ENCODE peak calls at places on chromosomes 13 and 19, in nine cellular contexts. H, Q, B, O, U, K, V, I and Z are unnamed samples. For H3K36me3, the result is how much of the 10 kb centered on the place peaks cover.

GRCh38 chr13:97549201-97549600 is 115.2 kb downstream of the RAP2A start:
- DNase-seq in H (no peak), Q (no peak), B (no peak), O (no peak), U (no peak), K (no peak), V (no peak), I (no peak), Z (no peak)

GRCh38 chr19:18999016-18999758 is 34.1 kb downstream of the SUGP2 start:
- DNase-seq in H (no peak), Q (no peak), B (no peak), O (no peak), U (no peak), K (no peak), V (no peak), I (peak), Z (no peak)

GRCh38 chr13:38979891-38980627 is 10.6 kb downstream of the STOML3 start:
- DNase-seq in H (no peak), Q (no peak), B (no peak), O (no peak), U (no peak), K (peak), V (no peak), I (no peak), Z (no peak)

GRCh38 chr19:29845576-29846176 is 33.9 kb downstream of the CCNE1 start:
- DNase-seq in H (no peak), Q (peak), B (no peak), O (peak), U (peak), K (peak), V (no peak), I (peak), Z (peak)

GRCh38 chr19:35987571-35987896 is 7.5 kb upstream of the SDHAF1 start:
- DNase-seq in H (no peak), Q (no peak), B (no peak), O (no peak), U (no peak), K (no peak), V (no peak), I (no peak), Z (no peak)

GRCh38 chr13:52644108-52644507 is 1.9 kb downstream of the HNRNPA1L2 start:
- DNase-seq in H (no peak), Q (no peak), B (no peak), O (no peak), U (no peak), K (no peak), V (no peak), I (peak), Z (no peak)

GRCh38 chr19:38376576-38376975 is 2.2 kb downstream of the PSMD8 start:
- DNase-seq in H (no peak), Q (no peak), B (no peak), O (no peak), U (peak), K (no peak), V (no peak), I (no peak), Z (no peak)

GRCh38 chr19:45253396-45254027 is 2.4 kb downstream of the MARK4 start:
- DNase-seq in H (no peak), Q (no peak), B (no peak), O (no peak), U (no peak), K (no peak), V (no peak), I (peak), Z (peak)

GRCh38 chr19:12841094-12841493 is 2.8 kb downstream of the MAST1 start:
- DNase-seq in H (no peak), Q (no peak), B (no peak), O (no peak), U (no peak), K (peak), V (no peak), I (peak), Z (peak)

GRCh38 chr19:35551091-35551810 is 5.8 kb downstream of the TMEM147 start:
- DNase-seq in H (no peak), Q (no peak), B (no peak), O (no peak), U (no peak), K (no peak), V (no peak), I (no peak), Z (no peak)

GRCh38 chr19:3670796-3671679 is 29.2 kb downstream of the PIP5K1C start:
- DNase-seq in H (no peak), Q (peak), B (peak), O (no peak), U (peak), K (no peak), V (no peak), I (peak), Z (no peak)

GRCh38 chr19:36331353-36332228 is 47.4 kb downstream of the ZFP14 start:
- DNase-seq in H (peak), Q (peak), B (peak), O (peak), U (peak), K (peak), V (peak), I (peak), Z (peak)

GRCh38 chr19:13834308-13834790 is 39.1 kb downstream of the ZSWIM4 start:
- DNase-seq in H (no peak), Q (no peak), B (no peak), O (no peak), U (peak), K (no peak), V (no peak), I (peak), Z (peak)

GRCh38 chr13:35866801-35867200 is 264.4 kb downstream of the DCLK1 start:
- DNase-seq in H (no peak), Q (no peak), B (no peak), O (no peak), U (no peak), K (no peak), V (no peak), I (no peak), Z (no peak)

GRCh38 chr13:34155931-34156607 is 338.1 kb downstream of the RFC3 start:
- DNase-seq in H (no peak), Q (peak), B (no peak), O (peak), U (no peak), K (no peak), V (no peak), I (peak), Z (peak)

GRCh38 chr13:30004204-30004603 is 153.8 kb upstream of the UBL3 start:
- DNase-seq in H (no peak), Q (no peak), B (no peak), O (no peak), U (no peak), K (no peak), V (no peak), I (peak), Z (no peak)

GRCh38 chr13:109707044-109707794 is 79.2 kb downstream of the IRS2 start:
- DNase-seq in H (no peak), Q (peak), B (no peak), O (peak), U (no peak), K (no peak), V (no peak), I (no peak), Z (peak)

GRCh38 chr19:17528610-17529009 is 17.2 kb downstream of the PGLS start:
- DNase-seq in H (no peak), Q (no peak), B (no peak), O (no peak), U (no peak), K (no peak), V (no peak), I (no peak), Z (no peak)
- H3K36me3 ChIP-seq in H (under half), Q (under half), B (under half), O (under half), U (under half), K (under half), V (under half), I (under half), Z (under half)

GRCh38 chr19:1431759-1432506 is 6.3 kb upstream of the RPS15 start:
- DNase-seq in H (no peak), Q (no peak), B (no peak), O (no peak), U (no peak), K (no peak), V (no peak), I (no peak), Z (no peak)

GRCh38 chr19:1428738-1429391 is 9.3 kb upstream of the RPS15 start:
- DNase-seq in H (no peak), Q (no peak), B (no peak), O (no peak), U (no peak), K (no peak), V (no peak), I (no peak), Z (no peak)

GRCh38 chr19:1430201-1430621 is 8.0 kb upstream of the RPS15 start:
- DNase-seq in H (no peak), Q (no peak), B (no peak), O (no peak), U (peak), K (no peak), V (no peak), I (no peak), Z (no peak)

GRCh38 chr19:1427221-1427620 is 11.0 kb upstream of the RPS15 start:
- DNase-seq in H (no peak), Q (no peak), B (no peak), O (no peak), U (no peak), K (no peak), V (no peak), I (no peak), Z (no peak)

DNA sequence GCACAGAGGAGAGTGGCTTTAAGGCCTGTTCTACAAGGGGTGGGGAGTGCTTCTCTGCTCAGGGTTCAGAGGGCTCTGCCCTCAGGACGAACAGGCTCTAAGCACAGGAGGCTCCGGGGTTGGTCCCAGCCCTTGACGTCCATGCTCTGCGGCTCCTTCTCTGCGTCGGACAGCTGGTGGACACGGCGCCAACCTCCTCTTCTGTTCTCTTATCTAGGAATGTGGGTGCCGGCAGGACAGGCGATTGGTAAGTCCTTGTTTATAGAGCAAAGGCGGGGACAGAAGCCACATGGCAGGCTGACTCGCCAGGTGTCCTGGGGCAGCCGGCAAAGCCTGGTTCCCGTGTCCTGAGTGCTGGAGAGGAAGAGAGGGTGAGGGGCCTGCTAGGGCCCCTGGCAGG is 8.4 kb upstream of the RPS15 start:
- DNase-seq in H (no peak), Q (peak), B (peak), O (no peak), U (no peak), K (no peak), V (no peak), I (no peak), Z (no peak)
- H3K36me3 ChIP-seq in H (under half), Q (under half), B (half or more), O (half or more), U (under half), K (under half), V (half or more), I (half or more), Z (under half)

GRCh38 chr19:41307954-41308449 is 2.0 kb upstream of the CCDC97 start:
- DNase-seq in H (no peak), Q (no peak), B (no peak), O (no peak), U (no peak), K (no peak), V (no peak), I (no peak), Z (no peak)

GRCh38 chr19:41310031-41310831 is at the start of gene CCDC97:
- DNase-seq in H (peak), Q (peak), B (peak), O (peak), U (peak), K (peak), V (peak), I (peak), Z (peak)

GRCh38 chr19:41308450-41309224 is 1.3 kb upstream of the CCDC97 start:
- DNase-seq in H (peak), Q (peak), B (peak), O (peak), U (peak), K (peak), V (peak), I (peak), Z (peak)

GRCh38 chr19:41311072-41311471 is 1.1 kb downstream of the CCDC97 start:
- DNase-seq in H (no peak), Q (no peak), B (no peak), O (no peak), U (no peak), K (no peak), V (no peak), I (no peak), Z (no peak)

GRCh38 chr19:41309225-41310030 is 544 bp upstream of the CCDC97 start:
- DNase-seq in H (no peak), Q (no peak), B (no peak), O (no peak), U (no peak), K (no peak), V (no peak), I (no peak), Z (no peak)
- H3K36me3 ChIP-seq in H (under half), Q (under half), B (under half), O (half or more), U (under half), K (under half), V (half or more), I (under half), Z (under half)

GRCh38 chr13:114324334-114324733 is 10.0 kb downstream of the CHAMP1 start:
- DNase-seq in H (no peak), Q (no peak), B (no peak), O (no peak), U (no peak), K (no peak), V (no peak), I (no peak), Z (no peak)
- H3K36me3 ChIP-seq in H (under half), Q (under half), B (under half), O (half or more), U (under half), K (under half), V (half or more), I (under half), Z (under half)

DNA sequence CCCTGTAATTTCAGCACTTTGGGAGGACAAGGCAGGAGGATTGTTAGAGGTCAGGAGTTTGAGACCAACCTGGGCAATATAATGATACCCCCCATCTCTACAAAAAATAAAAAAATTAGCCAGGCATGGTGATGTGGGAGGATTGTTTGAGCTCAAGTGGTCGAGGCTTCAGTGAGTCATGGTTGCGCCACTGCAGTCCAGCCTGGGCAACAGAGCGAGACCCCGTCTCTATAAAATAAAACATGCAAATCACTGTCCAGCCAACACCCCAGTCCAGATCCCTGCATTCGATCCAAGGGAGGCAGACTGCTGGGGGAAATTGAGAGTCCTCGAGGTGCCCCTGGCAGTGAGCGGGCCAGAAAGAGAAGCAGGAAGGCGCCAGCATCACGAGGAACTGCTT is 7.0 kb downstream of the CYTH2 start:
- DNase-seq in H (no peak), Q (no peak), B (no peak), O (no peak), U (no peak), K (no peak), V (no peak), I (no peak), Z (no peak)
- H3K36me3 ChIP-seq in H (under half), Q (under half), B (half or more), O (half or more), U (under half), K (half or more), V (half or more), I (half or more), Z (under half)

GRCh38 chr19:7900931-7901330 is 2.7 kb upstream of the MAP2K7 start:
- DNase-seq in H (no peak), Q (no peak), B (no peak), O (no peak), U (no peak), K (no peak), V (no peak), I (no peak), Z (no peak)
- H3K36me3 ChIP-seq in H (under half), Q (under half), B (under half), O (under half), U (under half), K (under half), V (under half), I (under half), Z (under half)

GRCh38 chr19:6811378-6811777 is 38.9 kb downstream of the VAV1 start:
- DNase-seq in H (no peak), Q (no peak), B (no peak), O (no peak), U (no peak), K (no peak), V (no peak), I (no peak), Z (no peak)
- H3K36me3 ChIP-seq in H (under half), Q (under half), B (under half), O (under half), U (under half), K (under half), V (under half), I (under half), Z (under half)

GRCh38 chr19:47752440-47753211 is 7.3 kb downstream of the NOP53 start:
- DNase-seq in H (no peak), Q (no peak), B (no peak), O (no peak), U (no peak), K (no peak), V (no peak), I (no peak), Z (no peak)
- H3K36me3 ChIP-seq in H (half or more), Q (under half), B (half or more), O (half or more), U (half or more), K (under half), V (half or more), I (half or more), Z (under half)

GRCh38 chr19:50494186-50495019 is 16.6 kb downstream of the JOSD2 start:
- DNase-seq in H (no peak), Q (no peak), B (no peak), O (no peak), U (peak), K (peak), V (no peak), I (no peak), Z (no peak)

GRCh38 chr19:50493171-50493570 is 16.5 kb upstream of the GARIN5A start:
- DNase-seq in H (no peak), Q (no peak), B (no peak), O (no peak), U (peak), K (peak), V (no peak), I (no peak), Z (no peak)

GRCh38 chr19:50490411-50490811 is 13.8 kb upstream of the GARIN5A start:
- DNase-seq in H (no peak), Q (no peak), B (no peak), O (no peak), U (peak), K (no peak), V (no peak), I (no peak), Z (no peak)

GRCh38 chr19:50490991-50491472 is 14.4 kb upstream of the GARIN5A start:
- DNase-seq in H (no peak), Q (no peak), B (no peak), O (no peak), U (peak), K (no peak), V (no peak), I (no peak), Z (no peak)

DNA sequence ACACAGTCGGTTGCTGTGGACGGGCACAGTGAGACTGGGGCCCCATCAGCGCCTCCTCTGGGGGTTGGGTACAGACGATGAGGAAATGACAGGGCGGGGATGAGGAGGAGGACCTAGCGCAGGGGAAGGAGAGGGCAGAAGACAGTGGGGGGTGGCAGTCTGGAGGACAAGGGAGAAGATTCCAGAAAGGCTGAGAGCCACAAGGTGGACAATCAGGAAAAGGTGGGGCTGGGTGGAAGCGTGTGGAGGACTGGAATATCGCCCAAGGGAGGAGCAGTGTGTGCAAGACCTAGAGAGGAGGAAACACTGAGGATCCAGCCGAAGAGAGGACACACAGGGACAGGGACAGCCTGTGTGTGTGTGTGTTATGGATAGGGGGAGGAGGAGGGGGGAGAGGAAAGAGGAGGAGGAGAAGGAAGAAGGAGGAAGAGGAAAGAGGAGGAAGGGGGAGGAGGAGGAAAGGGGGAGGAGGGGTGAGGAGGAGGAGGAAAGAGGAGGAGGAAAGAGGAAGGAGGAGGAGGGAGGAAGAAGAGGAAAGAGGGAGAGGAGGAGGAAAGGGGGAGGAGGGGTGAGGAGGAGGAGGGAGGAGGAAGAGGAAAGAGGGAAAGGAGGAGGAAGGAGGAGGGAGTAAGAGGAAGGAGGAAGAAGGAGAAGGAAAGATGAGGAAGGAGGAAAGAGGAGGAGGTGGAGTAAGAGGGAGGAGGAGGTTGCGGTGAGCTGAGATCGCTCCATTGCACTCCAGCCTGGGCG is 15.8 kb upstream of the GARIN5A start:
- DNase-seq in H (no peak), Q (no peak), B (no peak), O (peak), U (peak), K (peak), V (no peak), I (no peak), Z (peak)
- H3K36me3 ChIP-seq in H (under half), Q (under half), B (under half), O (under half), U (under half), K (under half), V (under half), I (under half), Z (under half)